ENCODE peak calls at places on chromosomes 16 and 17, in eight cellular contexts. G is breast epithelium, I is SK-N-SH, L is HepG2, Q is H1, Y is sigmoid colon, W is transverse colon, V is suprapubic skin. D is an unnamed sample.
A peak's percentile ranks its signal among the peaks of the same experiment; 100 is the strongest.

GRCh38 chr16:79253100-79253631 is 347.4 kb downstream of the MAF start:
- DNase-seq in W (peak; percentile 19), Y (no peak), Q (no peak), G (no peak), I (no peak), L (peak; percentile 71), V (no peak), D (no peak)

GRCh38 chr16:81366316-81366932 is 51.7 kb downstream of the GAN start:
- DNase-seq in L (peak; percentile 38), W (no peak), Q (no peak), Y (no peak), V (no peak), G (no peak), I (peak; percentile 63), D (peak; percentile 19)

GRCh38 chr16:56451753-56452689 is 667 bp downstream of the OGFOD1 start:
- DNase-seq in G (no peak), V (no peak), Q (no peak), W (peak; percentile 26), Y (no peak), L (peak; percentile 75), I (peak; percentile 44), D (peak; percentile 14)

GRCh38 chr16:86303787-86304685 is 206.3 kb upstream of the FOXF1 start:
- DNase-seq in Y (peak; percentile 92), Q (no peak), G (no peak), W (peak; percentile 43), V (no peak), I (no peak), L (no peak), D (no peak)

GRCh38 chr16:50310308-50311133 is 44.2 kb downstream of the ADCY7 start:
- DNase-seq in G (no peak), I (peak; percentile 28), V (no peak), L (peak; percentile 60), Y (peak; percentile 64), Q (no peak), W (no peak), D (no peak)

GRCh38 chr16:2992383-2993081 is 12.3 kb upstream of the PKMYT1 start:
- DNase-seq in G (peak; percentile 51), L (no peak), V (no peak), Y (no peak), I (no peak), W (no peak), Q (no peak), D (peak; percentile 56)

GRCh38 chr16:68700120-68700519 is 37.0 kb upstream of the CDH1 start:
- DNase-seq in V (no peak), W (no peak), Q (no peak), Y (no peak), I (no peak), G (no peak), L (peak; percentile 15), D (no peak)

GRCh38 chr16:11005611-11005975 is 61.2 kb downstream of the CLEC16A start:
- DNase-seq in W (no peak), I (no peak), V (no peak), L (no peak), G (no peak), Y (no peak), Q (no peak), D (no peak)

GRCh38 chr17:71762526-71762925 is 358.3 kb upstream of the SOX9 start:
- DNase-seq in G (no peak), V (no peak), I (no peak), Q (no peak), W (no peak), L (no peak), Y (no peak), D (no peak)

GRCh38 chr17:77286641-77287431 is 146.1 kb downstream of the SEC14L1 start:
- DNase-seq in I (peak; percentile 88), V (peak; percentile 88), L (peak; percentile 100), G (peak; percentile 92), Q (no peak), W (peak; percentile 88), Y (peak; percentile 87), D (peak; percentile 95)

DNA sequence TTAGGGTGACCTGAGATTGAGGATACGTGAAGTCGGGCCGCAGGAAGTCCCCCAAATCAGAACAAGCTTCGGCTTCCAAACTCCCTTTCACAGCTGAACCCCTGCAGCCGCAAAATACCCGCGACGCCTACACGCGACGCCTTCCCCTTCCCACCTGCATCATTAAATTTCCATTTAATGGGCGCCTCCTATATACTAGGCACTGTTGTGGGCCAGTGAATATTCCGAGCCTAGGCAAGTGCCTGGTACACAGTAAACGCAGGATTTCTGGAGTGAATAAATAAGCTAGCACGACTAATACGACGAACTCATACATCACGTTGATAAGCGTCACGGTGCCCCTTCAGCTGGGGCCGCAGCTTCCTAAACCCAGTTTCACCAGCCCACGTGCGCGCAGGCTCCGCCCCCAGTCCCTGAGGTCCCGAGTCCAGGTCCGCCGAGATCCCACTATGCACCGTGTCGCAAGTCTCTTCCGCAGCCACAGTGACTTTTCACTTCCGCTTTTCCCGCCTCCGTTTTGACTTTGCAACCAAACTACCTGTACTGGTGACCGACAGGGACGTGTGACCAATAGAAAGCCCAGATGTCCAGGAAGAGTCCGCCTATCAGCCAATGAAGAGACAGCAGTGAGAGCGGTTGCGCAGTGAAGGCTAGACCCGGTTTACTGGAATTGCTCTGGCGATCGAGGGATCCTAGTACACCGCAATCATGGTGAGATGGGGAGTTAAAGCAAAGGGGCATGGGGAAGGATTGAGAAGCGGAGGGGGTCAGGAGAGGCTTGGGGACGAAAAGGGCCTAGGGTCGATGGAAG is at the start of gene PSMB3:
- DNase-seq in L (peak; percentile 100), Y (peak; percentile 99), Q (peak; percentile 96), W (peak; percentile 98), I (peak; percentile 91), V (peak; percentile 99), G (peak; percentile 99), D (peak; percentile 99)
- TF ChIP-seq POLR2AphosphoS5 in L (peak; percentile 89), Y (peak; percentile 66), Q (peak; percentile 45), W (peak; percentile 65), I (peak; percentile 66), V (peak; percentile 43), G (peak; percentile 50), D (peak; percentile 99)

GRCh38 chr17:21020622-21021021 is 22.2 kb downstream of the USP22 start:
- DNase-seq in I (no peak), L (no peak), Q (no peak), Y (peak; percentile 55), W (no peak), G (no peak), V (no peak), D (no peak)

GRCh38 chr17:21018894-21019293 is 23.9 kb downstream of the USP22 start:
- DNase-seq in Q (no peak), G (no peak), V (no peak), W (no peak), Y (peak; percentile 66), L (no peak), I (no peak), D (no peak)

GRCh38 chr17:21019976-21020575 is 22.7 kb downstream of the USP22 start:
- DNase-seq in W (peak; percentile 39), Y (peak; percentile 73), V (no peak), L (no peak), Q (no peak), I (peak; percentile 61), G (no peak), D (no peak)

GRCh38 chr17:21024024-21024423 is 18.8 kb downstream of the USP22 start:
- DNase-seq in L (no peak), G (no peak), Q (no peak), W (no peak), Y (peak; percentile 47), V (no peak), I (no peak), D (no peak)

DNA sequence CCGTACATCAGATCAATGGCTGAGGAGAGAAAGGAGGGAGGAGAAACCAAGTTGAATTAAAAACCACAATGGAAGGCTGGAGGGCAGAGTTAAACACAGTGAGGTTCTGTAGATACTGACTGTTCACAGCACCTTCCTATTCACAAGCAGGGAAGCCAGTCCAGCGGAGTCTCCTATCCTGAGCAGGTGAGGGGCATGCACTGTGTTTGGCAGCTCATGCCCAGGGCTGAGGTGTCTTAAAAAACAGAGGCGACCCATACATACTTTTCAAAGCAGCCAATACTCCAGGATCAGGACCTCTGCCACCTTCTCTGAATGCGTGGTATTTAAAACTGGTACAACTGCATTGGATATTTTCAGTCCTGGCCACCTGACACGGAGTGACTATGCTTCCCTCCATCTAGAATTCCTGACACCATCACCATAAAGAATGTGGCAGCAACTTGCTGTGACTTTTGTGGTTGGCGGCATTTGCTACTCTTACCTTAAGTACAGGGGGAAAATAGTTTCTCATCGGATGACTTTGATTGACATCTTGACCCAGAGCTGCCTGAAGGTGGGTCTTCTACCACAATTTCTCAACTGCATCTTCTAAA is 21.5 kb downstream of the USP22 start:
- DNase-seq in V (peak; percentile 19), I (no peak), Q (no peak), Y (peak; percentile 57), L (no peak), W (no peak), G (no peak), D (no peak)
- H3K36me3 ChIP-seq in V (peaks cover 73% of the 10 kb centered on the region), I (peaks cover 68% of the 10 kb centered on the region), Q (peaks cover 92% of the 10 kb centered on the region), Y (peaks cover 25% of the 10 kb centered on the region), L (peaks cover 55% of the 10 kb centered on the region), W (peaks cover 49% of the 10 kb centered on the region), G (peaks cover 28% of the 10 kb centered on the region), D (peaks cover 14% of the 10 kb centered on the region)

DNA sequence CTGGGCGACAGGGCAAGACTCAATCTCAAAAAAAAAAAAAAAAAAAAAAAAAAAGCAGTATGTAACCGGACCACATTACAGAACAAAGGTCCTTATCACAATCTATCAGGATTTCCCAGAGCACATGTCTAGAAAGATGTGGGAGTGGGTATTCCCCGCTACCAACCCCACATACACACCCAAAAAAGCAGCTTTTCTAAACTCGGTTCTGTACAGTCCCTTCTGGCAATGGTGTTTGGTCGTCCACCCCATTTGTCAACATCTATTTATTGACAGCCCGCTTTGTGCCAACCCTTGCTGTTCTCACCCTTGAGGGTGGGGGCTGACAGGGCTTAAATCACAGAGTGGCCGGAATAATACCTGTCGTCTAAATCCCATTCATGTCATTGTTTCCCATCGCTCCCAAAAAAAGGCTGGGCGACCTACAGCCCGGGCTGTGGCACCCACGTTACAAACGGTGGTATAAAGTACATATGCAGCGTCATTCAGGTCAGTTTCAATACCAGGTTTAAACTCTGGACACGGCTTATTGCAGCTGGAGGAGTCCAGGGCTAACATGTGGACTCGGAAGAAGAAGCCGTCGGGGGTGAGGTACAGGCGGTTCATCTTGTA is 3.6 kb downstream of the C17orf58 start:
- DNase-seq in Y (no peak), V (no peak), L (no peak), G (no peak), Q (no peak), W (no peak), I (no peak), D (peak; percentile 44)
- TF ChIP-seq POLR2AphosphoS5 in Y (no peak), V (no peak), L (no peak), G (no peak), Q (no peak), W (no peak), I (no peak), D (no peak)

GRCh38 chr16:84665843-84666242 is 17.5 kb downstream of the KLHL36 start:
- DNase-seq in Y (no peak), G (no peak), V (no peak), Q (no peak), W (no peak), I (no peak), L (no peak), D (no peak)

GRCh38 chr16:84663433-84664101 is 15.3 kb downstream of the KLHL36 start:
- DNase-seq in V (no peak), I (no peak), G (no peak), W (no peak), Y (no peak), Q (no peak), L (no peak), D (no peak)

GRCh38 chr16:84667600-84668309 is 19.4 kb downstream of the KLHL36 start:
- DNase-seq in G (no peak), L (no peak), Q (no peak), Y (no peak), I (peak; percentile 79), W (no peak), V (no peak), D (no peak)

GRCh38 chr16:84662471-84662870 is 14.2 kb downstream of the KLHL36 start:
- DNase-seq in W (no peak), V (no peak), G (no peak), Q (no peak), L (no peak), Y (no peak), I (no peak), D (no peak)

GRCh38 chr16:84665359-84665758 is 17.0 kb downstream of the KLHL36 start:
- DNase-seq in Y (no peak), V (no peak), I (no peak), Q (no peak), G (no peak), W (no peak), L (no peak), D (no peak)
- H3K36me3 ChIP-seq in Y (peaks cover 16% of the 10 kb centered on the region), V (peaks cover 62% of the 10 kb centered on the region), I (peaks cover 42% of the 10 kb centered on the region), Q (peaks cover 7% of the 10 kb centered on the region), G (no peaks in the 10 kb centered on the region), W (peaks cover 31% of the 10 kb centered on the region), L (peaks cover 8% of the 10 kb centered on the region), D (peaks cover 7% of the 10 kb centered on the region)

D was measured in prostate gland.